ENCODE peak calls at places on chromosomes 12 and 14, in ten cellular contexts. V is fibroblast of lung; E is thoracic aorta; P is mammary epithelial cell; Z is CD8-positive, alpha-beta T cell; I is RWPE2; G is pancreas; A is right lobe of liver; K is neural progenitor cell; Q is upper lobe of right lung. S is an unnamed sample.

GRCh38 chr12:11067514-11067913 is 5.4 kb upstream of the TAS2R46 start:
- DNase-seq in V (peak; percentile 15), E (no peak), P (peak; percentile 17), Z (no peak), I (no peak), G (no peak), A (peak; percentile 64), K (no peak), Q (no peak), S (no peak)

GRCh38 chr12:124910561-124911478 is 3.6 kb downstream of the UBC start:
- DNase-seq in V (peak; percentile 33), E (no peak), P (peak; percentile 59), Z (no peak), I (no peak), G (no peak), A (no peak), K (peak; percentile 11), Q (no peak), S (no peak)

GRCh38 chr12:114674201-114675047 is 9.6 kb downstream of the TBX3 start:
- DNase-seq in V (peak; percentile 70), E (no peak), P (peak; percentile 36), Z (no peak), I (peak; percentile 60), G (no peak), A (no peak), K (peak; percentile 56), Q (no peak), S (no peak)

GRCh38 chr12:25427328-25428249 is 125.5 kb downstream of the LMNTD1 start:
- DNase-seq in V (peak; percentile 43), E (no peak), P (peak; percentile 64), Z (no peak), I (no peak), G (no peak), A (no peak), K (no peak), Q (no peak), S (no peak)

GRCh38 chr14:36604757-36605505 is 22.5 kb upstream of the NKX2-8 start:
- DNase-seq in V (peak; percentile 75), E (no peak), P (peak; percentile 66), Z (no peak), I (no peak), G (no peak), A (no peak), K (peak; percentile 83), Q (no peak), S (peak; percentile 53)

GRCh38 chr12:4270670-4271432 is 2.7 kb upstream of the CCND2 start:
- DNase-seq in V (peak; percentile 37), E (no peak), P (no peak), Z (peak; percentile 45), I (no peak), G (peak; percentile 51), A (no peak), K (peak; percentile 74), Q (peak; percentile 78), S (no peak)

GRCh38 chr12:132170094-132170636 is 25.9 kb downstream of the NOC4L start:
- DNase-seq in V (peak; percentile 79), E (no peak), P (no peak), Z (no peak), I (peak; percentile 40), G (peak; percentile 23), A (no peak), K (no peak), Q (peak; percentile 60), S (no peak)

GRCh38 chr12:120488057-120488660 is 7.8 kb upstream of the DYNLL1 start:
- DNase-seq in V (no peak), E (no peak), P (no peak), Z (no peak), I (no peak), G (no peak), A (no peak), K (no peak), Q (no peak), S (no peak)

GRCh38 chr14:23425169-23425568 is 10.3 kb downstream of the MYH7 start:
- DNase-seq in V (no peak), E (no peak), P (no peak), Z (no peak), I (no peak), G (no peak), A (no peak), K (no peak), Q (no peak), S (no peak)

DNA sequence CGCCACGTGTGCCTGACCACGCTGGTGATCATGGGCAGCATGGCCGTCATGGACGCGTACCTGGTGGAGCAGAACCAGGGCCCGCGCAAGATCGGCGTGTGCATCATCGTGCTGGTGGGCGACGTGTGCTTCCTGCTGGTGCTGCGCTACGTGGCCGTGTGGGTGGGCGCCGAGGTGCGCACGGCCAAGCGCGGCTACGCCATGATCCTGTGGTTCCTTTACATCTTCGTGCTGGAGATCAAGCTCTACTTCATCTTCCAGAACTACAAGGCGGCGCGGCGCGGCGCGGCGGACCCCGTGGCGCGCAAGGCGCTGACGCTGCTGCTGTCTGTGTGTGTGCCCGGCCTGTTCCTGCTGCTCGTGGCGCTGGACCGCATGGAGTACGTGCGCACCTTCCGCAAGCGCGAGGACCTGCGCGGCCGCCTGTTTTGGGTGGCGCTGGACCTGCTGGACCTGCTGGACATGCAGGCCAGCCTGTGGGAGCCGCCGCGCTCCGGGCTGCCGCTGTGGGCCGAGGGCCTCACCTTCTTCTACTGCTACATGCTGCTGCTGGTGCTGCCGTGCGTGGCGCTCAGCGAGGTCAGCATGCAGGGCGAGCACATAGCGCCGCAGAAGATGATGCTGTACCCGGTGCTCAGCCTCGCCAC is 2.6 kb downstream of the TMEM121 start:
- DNase-seq in V (no peak), E (no peak), P (no peak), Z (peak; percentile 51), I (no peak), G (peak; percentile 43), A (peak; percentile 46), K (no peak), Q (peak; percentile 66), S (no peak)
- H3K4me3 ChIP-seq in V (no peak overlapping the region), E (peak overlapping the region; percentile 78), P (peak overlapping the region; percentile 28), Z (peak overlapping the region; percentile 63), I (peak overlapping the region; percentile 42), G (peak overlapping the region; percentile 71), A (peak overlapping the region; percentile 11), K (no peak overlapping the region), Q (peak overlapping the region; percentile 64), S (peak overlapping the region; percentile 56)

GRCh38 chr14:101358726-101359125 is 202.6 kb upstream of the DIO3 start:
- DNase-seq in V (no peak), E (no peak), P (no peak), Z (no peak), I (no peak), G (no peak), A (no peak), K (no peak), Q (no peak), S (no peak)

GRCh38 chr14:101358320-101358569 is 203.1 kb upstream of the DIO3 start:
- DNase-seq in V (no peak), E (no peak), P (no peak), Z (no peak), I (no peak), G (no peak), A (no peak), K (no peak), Q (no peak), S (no peak)

GRCh38 chr14:101357038-101357437 is 204.3 kb upstream of the DIO3 start:
- DNase-seq in V (no peak), E (no peak), P (no peak), Z (no peak), I (no peak), G (no peak), A (no peak), K (no peak), Q (no peak), S (no peak)

GRCh38 chr14:101359221-101360044 is 201.9 kb upstream of the DIO3 start:
- DNase-seq in V (peak; percentile 34), E (no peak), P (no peak), Z (no peak), I (no peak), G (no peak), A (no peak), K (peak; percentile 44), Q (no peak), S (no peak)

GRCh38 chr14:101357559-101358319 is 203.6 kb upstream of the DIO3 start:
- DNase-seq in V (no peak), E (no peak), P (no peak), Z (no peak), I (no peak), G (no peak), A (no peak), K (no peak), Q (no peak), S (no peak)
- H3K9me3 ChIP-seq in V (no peaks in the 10 kb centered on the region), E (no peaks in the 10 kb centered on the region), P (peaks cover 32% of the 10 kb centered on the region), Z (no peaks in the 10 kb centered on the region), I (no peaks in the 10 kb centered on the region), G (no peaks in the 10 kb centered on the region), A (no peaks in the 10 kb centered on the region), K (peaks cover 7% of the 10 kb centered on the region), Q (no peaks in the 10 kb centered on the region), S (peaks cover 32% of the 10 kb centered on the region)

GRCh38 chr14:100882026-100882967 is 21.2 kb downstream of the RTL1 start:
- DNase-seq in V (no peak), E (no peak), P (no peak), Z (no peak), I (peak; percentile 54), G (no peak), A (no peak), K (no peak), Q (peak; percentile 52), S (no peak)

GRCh38 chr14:100885196-100886030 is 18.1 kb downstream of the RTL1 start:
- DNase-seq in V (no peak), E (no peak), P (no peak), Z (no peak), I (peak; percentile 39), G (no peak), A (no peak), K (no peak), Q (peak; percentile 37), S (no peak)

GRCh38 chr14:100884456-100884855 is 19.1 kb downstream of the RTL1 start:
- DNase-seq in V (no peak), E (no peak), P (no peak), Z (no peak), I (peak; percentile 42), G (no peak), A (no peak), K (no peak), Q (peak; percentile 35), S (no peak)

GRCh38 chr14:100882991-100883788 is 20.3 kb downstream of the RTL1 start:
- DNase-seq in V (no peak), E (no peak), P (no peak), Z (no peak), I (peak; percentile 73), G (no peak), A (no peak), K (no peak), Q (peak; percentile 54), S (no peak)

GRCh38 chr14:100883789-100884101 is 19.8 kb downstream of the RTL1 start:
- DNase-seq in V (no peak), E (no peak), P (no peak), Z (no peak), I (no peak), G (no peak), A (no peak), K (no peak), Q (no peak), S (no peak)
- H3K4me3 ChIP-seq in V (no peak overlapping the region), E (no peak overlapping the region), P (no peak overlapping the region), Z (no peak overlapping the region), I (no peak overlapping the region), G (no peak overlapping the region), A (no peak overlapping the region), K (no peak overlapping the region), Q (no peak overlapping the region), S (no peak overlapping the region)

DNA sequence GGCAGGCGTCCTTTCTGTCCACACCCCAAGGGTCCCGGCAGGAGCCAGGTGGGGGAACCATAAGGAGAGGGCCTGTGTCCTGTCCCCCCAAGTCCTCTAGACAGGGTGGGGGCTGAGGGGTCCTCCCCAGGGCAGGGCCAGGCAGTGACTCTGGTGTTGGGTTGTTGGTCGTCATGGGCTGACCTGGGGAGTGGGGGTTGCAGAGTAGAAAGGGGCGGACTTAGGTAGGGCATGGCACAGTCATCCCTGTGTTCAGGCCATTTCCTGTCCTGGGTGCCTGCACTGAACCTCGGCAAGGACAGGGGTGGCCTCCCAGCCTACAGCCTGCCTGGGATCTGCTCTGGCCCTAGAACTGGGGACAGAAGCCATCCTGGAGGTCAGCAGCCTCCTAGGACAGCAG is 356.2 kb downstream of the TMEM121 start:
- DNase-seq in V (no peak), E (no peak), P (no peak), Z (no peak), I (peak; percentile 37), G (no peak), A (no peak), K (no peak), Q (peak; percentile 46), S (peak; percentile 8)
- H3K9me3 ChIP-seq in V (no peaks in the 10 kb centered on the region), E (no peaks in the 10 kb centered on the region), P (peaks cover 18% of the 10 kb centered on the region), Z (no peaks in the 10 kb centered on the region), I (peaks cover 3% of the 10 kb centered on the region), G (no peaks in the 10 kb centered on the region), A (no peaks in the 10 kb centered on the region), K (no peaks in the 10 kb centered on the region), Q (no peaks in the 10 kb centered on the region), S (no peaks in the 10 kb centered on the region)